ENCODE peak calls at places on chromosomes 12 and 14, in four cellular contexts. S is CD4-positive, alpha-beta memory T cell; H is body of pancreas; O is HCT116. U is an unnamed sample.

GRCh38 chr12:110853856-110854255 is 7.1 kb downstream of the CCDC63 start:
- DNase-seq in S (no peak), H (no peak), O (no peak), U (no peak)

GRCh38 chr14:72451081-72451972 is 442.6 kb downstream of the DPF3 start:
- DNase-seq in S (peak; percentile 66), H (peak; percentile 13), O (no peak), U (peak; percentile 17)

GRCh38 chr12:116759783-116760581 is 21.9 kb downstream of the RNFT2 start:
- DNase-seq in S (peak; percentile 21), H (no peak), O (peak; percentile 53), U (peak; percentile 37)

GRCh38 chr12:130336723-130337475 is 788 bp upstream of the PIWIL1 start:
- DNase-seq in S (no peak), H (no peak), O (no peak), U (peak; percentile 43)

GRCh38 chr14:61391119-61391518 is 69.7 kb downstream of the PRKCH start:
- DNase-seq in S (no peak), H (no peak), O (no peak), U (no peak)

GRCh38 chr12:113416091-113416754 is 6.0 kb upstream of the SDSL start:
- DNase-seq in S (no peak), H (peak; percentile 61), O (no peak), U (no peak)

GRCh38 chr14:59337151-59337611 is 128.0 kb downstream of the GPR135 start:
- DNase-seq in S (no peak), H (peak; percentile 30), O (no peak), U (peak; percentile 14)

GRCh38 chr12:110244829-110245228 is 36.2 kb upstream of the ATP2A2 start:
- DNase-seq in S (no peak), H (no peak), O (no peak), U (no peak)

GRCh38 chr12:123363743-123364531 is 710 bp downstream of the SBNO1 start:
- DNase-seq in S (peak; percentile 33), H (peak; percentile 8), O (no peak), U (peak; percentile 71)

GRCh38 chr12:58871557-58871956 is 48.7 kb downstream of the LRIG3 start:
- DNase-seq in S (no peak), H (no peak), O (no peak), U (no peak)

GRCh38 chr12:58425481-58426392 is 484.4 kb downstream of the ATP23 start:
- DNase-seq in S (peak; percentile 4), H (no peak), O (peak; percentile 72), U (peak; percentile 67)

GRCh38 chr14:101065696-101066694 is 162.5 kb upstream of the RTL1 start:
- DNase-seq in S (no peak), H (no peak), O (no peak), U (no peak)

GRCh38 chr12:6620137-6620884 is 13.1 kb upstream of the CHD4 start:
- DNase-seq in S (peak; percentile 49), H (peak; percentile 37), O (no peak), U (no peak)

GRCh38 chr14:90664911-90665695 is 151.1 kb downstream of the TTC7B start:
- DNase-seq in S (no peak), H (no peak), O (no peak), U (no peak)

GRCh38 chr12:58148405-58148804 is 207.0 kb downstream of the ATP23 start:
- DNase-seq in S (no peak), H (peak; percentile 5), O (peak; percentile 6), U (no peak)

GRCh38 chr12:50050410-50051280 is 6.8 kb upstream of the ASIC1 start:
- DNase-seq in S (no peak), H (peak; percentile 57), O (no peak), U (peak; percentile 41)

GRCh38 chr12:78034025-78034424 is 203.3 kb downstream of the NAV3 start:
- DNase-seq in S (no peak), H (peak; percentile 32), O (no peak), U (no peak)

GRCh38 chr14:90452366-90452765 is 55.5 kb downstream of the CALM1 start:
- DNase-seq in S (no peak), H (no peak), O (no peak), U (no peak)

GRCh38 chr14:104084251-104085002 is 1.1 kb upstream of the ASPG start:
- DNase-seq in S (no peak), H (peak; percentile 0), O (no peak), U (peak; percentile 12)

GRCh38 chr14:80434574-80435321 is 223.4 kb upstream of the DIO2 start:
- DNase-seq in S (no peak), H (peak; percentile 39), O (peak; percentile 1), U (no peak)

GRCh38 chr12:85424581-85425348 is 144.7 kb downstream of the ALX1 start:
- DNase-seq in S (no peak), H (peak; percentile 61), O (peak; percentile 21), U (no peak)

GRCh38 chr12:102769323-102769916 is 147.6 kb downstream of the PAH start:
- DNase-seq in S (peak; percentile 1), H (peak; percentile 55), O (peak; percentile 26), U (no peak)

GRCh38 chr12:17015501-17015900 is 409.5 kb upstream of the LMO3 start:
- DNase-seq in S (no peak), H (no peak), O (no peak), U (no peak)

GRCh38 chr14:77738559-77739250 is 22.3 kb downstream of the SNW1 start:
- DNase-seq in S (peak; percentile 18), H (peak; percentile 36), O (no peak), U (no peak)

GRCh38 chr14:65225299-65226159 is 123.2 kb upstream of the MAX start:
- DNase-seq in S (no peak), H (peak; percentile 79), O (no peak), U (no peak)
- H3K4me1 ChIP-seq in S (peaks cover 40% of the 10 kb centered on the region), H (peaks cover 79% of the 10 kb centered on the region), O (peaks cover 63% of the 10 kb centered on the region), U (peaks cover 37% of the 10 kb centered on the region)

DNA sequence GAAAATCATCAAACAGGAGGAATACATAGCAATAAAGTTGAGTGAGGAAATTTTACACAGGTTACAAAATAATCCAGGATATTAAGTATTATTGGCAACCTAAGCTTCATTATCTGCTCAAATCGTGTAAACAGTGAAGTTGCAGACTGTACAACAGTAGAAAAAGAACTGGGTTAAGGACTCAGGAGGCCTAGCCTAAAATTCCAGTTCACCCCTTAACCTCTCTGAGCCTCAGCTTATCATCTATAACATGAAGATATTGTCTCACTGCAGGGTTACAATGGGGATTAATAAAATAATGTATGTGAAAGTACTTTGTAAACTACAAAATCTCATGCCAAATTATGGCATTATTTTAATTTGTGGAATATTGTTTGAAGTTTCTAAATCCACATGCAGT is 26.0 kb downstream of the DDHD1 start:
- DNase-seq in S (no peak), H (no peak), O (no peak), U (no peak)
- H3K4me3 ChIP-seq in S (no peak overlapping the region), H (no peak overlapping the region), O (no peak overlapping the region), U (no peak overlapping the region)

GRCh38 chr12:109089683-109090082 is 3.6 kb downstream of the ALKBH2 start:
- DNase-seq in S (no peak), H (no peak), O (no peak), U (no peak)
- H3K36me3 ChIP-seq in S (peaks cover 40% of the 10 kb centered on the region), H (peaks cover 4% of the 10 kb centered on the region), O (peaks cover 24% of the 10 kb centered on the region), U (peaks cover 4% of the 10 kb centered on the region)

GRCh38 chr12:108699955-108700563 is 31.3 kb downstream of the CORO1C start:
- DNase-seq in S (no peak), H (no peak), O (no peak), U (no peak)

GRCh38 chr12:108701779-108702435 is 29.4 kb downstream of the CORO1C start:
- DNase-seq in S (no peak), H (no peak), O (no peak), U (no peak)

GRCh38 chr12:108702534-108702933 is 28.8 kb downstream of the CORO1C start:
- DNase-seq in S (no peak), H (no peak), O (no peak), U (no peak)

GRCh38 chr12:108700833-108701450 is 30.4 kb downstream of the CORO1C start:
- DNase-seq in S (no peak), H (no peak), O (no peak), U (no peak)

DNA sequence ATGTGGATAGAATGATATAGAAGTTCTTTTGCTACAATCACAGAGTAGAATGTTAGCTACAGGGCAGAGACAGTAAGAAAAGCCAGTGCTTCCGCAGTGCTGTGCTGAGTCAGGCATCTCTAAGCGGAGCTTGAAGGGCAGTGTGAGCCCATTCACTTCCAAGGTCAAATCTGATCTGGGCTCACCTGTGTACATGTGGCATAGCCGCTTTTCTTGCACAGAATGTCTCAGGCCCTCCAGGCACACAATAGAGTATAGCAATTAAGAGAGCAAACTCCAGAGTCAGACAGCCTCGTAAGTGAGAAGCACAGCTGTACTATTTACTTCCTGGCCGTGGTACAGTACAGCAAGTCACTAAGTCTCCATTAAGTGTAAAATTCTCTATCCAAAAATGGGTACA is 26.8 kb downstream of the CORO1C start:
- DNase-seq in S (no peak), H (peak; percentile 33), O (no peak), U (no peak)
- H3K4me1 ChIP-seq in S (no peaks in the 10 kb centered on the region), H (no peaks in the 10 kb centered on the region), O (no peaks in the 10 kb centered on the region), U (peaks cover 6% of the 10 kb centered on the region)

DNA sequence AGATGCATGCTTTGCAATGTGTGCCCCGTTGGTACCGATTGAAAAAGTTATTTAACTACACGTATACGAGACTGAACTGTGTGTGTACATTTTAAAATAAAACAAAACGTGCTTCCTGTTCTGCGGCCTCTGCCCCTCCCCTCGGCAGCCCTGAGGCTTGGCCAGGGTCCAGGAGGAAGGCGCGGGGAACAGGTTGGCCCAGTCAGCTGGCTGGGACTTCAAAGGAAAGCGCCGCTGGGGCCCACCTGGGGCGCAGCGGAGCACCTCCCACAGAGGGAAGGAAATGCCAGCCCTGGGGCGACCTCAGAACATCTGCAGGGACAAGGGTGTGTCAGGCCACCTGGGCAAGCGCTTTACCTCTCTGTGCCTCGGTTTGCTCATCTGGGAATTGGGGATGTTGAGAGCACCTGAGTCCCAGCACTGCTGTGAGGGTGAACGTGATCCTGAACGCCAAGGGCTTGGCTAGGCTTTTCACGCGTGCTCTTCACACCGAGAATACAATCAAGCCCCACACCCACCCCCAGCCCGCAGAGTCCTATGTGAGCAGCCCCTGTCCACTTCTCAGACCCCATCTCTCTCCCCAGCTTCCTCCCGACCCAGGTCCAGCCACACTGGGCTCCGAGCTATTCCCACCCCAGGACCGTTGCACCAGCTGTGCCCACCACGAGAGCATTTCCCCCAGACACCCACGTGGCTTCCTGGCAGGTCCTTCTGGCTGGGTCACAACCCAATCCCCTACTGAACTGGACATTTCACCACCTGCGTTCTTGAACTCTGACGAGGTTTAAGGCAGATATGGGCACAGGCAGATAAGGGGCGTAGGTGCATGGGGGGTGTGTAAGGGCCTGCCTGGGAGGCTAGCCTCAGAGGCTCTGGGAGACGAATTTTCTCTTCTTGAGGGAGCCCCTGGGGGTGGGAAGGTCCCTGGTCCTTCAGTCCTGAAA is 41.9 kb upstream of the NCOR2 start:
- DNase-seq in S (peak; percentile 94), H (peak; percentile 96), O (peak; percentile 64), U (peak; percentile 99)
- H3K4me3 ChIP-seq in S (peak overlapping the region; percentile 32), H (no peak overlapping the region), O (peak overlapping the region; percentile 26), U (no peak overlapping the region)

GRCh38 chr12:100311317-100311716 is 44.3 kb downstream of the SCYL2 start:
- DNase-seq in S (no peak), H (no peak), O (no peak), U (no peak)
- H3K36me3 ChIP-seq in S (peaks cover 7% of the 10 kb centered on the region), H (peaks cover 8% of the 10 kb centered on the region), O (peaks cover 4% of the 10 kb centered on the region), U (no peaks in the 10 kb centered on the region)

GRCh38 chr12:92466391-92467305 is 236.1 kb upstream of the PLEKHG7 start:
- DNase-seq in S (no peak), H (peak; percentile 65), O (no peak), U (no peak)
- H3K4me1 ChIP-seq in S (peaks cover 29% of the 10 kb centered on the region), H (peaks cover 22% of the 10 kb centered on the region), O (no peaks in the 10 kb centered on the region), U (peaks cover under 1% of the 10 kb centered on the region)